ENCODE peak calls at places on chromosomes 12 and 14, in nine cellular contexts. A is neural progenitor cell, D is HCT116, U is keratinocyte, Z is H9, Q is GM23248, T is fibroblast of lung, X is IMR-90, K is K562. R is an unnamed sample.

GRCh38 chr14:102075155-102075554 is 11.7 kb downstream of the HSP90AA1 start:
- DNase-seq in D (no peak), A (no peak), K (no peak), Z (no peak), T (no peak), X (no peak), Q (no peak), U (no peak), R (no peak)

GRCh38 chr12:63989301-63989845 is 144.9 kb downstream of the SRGAP1 start:
- DNase-seq in Q (peak; percentile 52), D (no peak), Z (no peak), U (no peak), X (peak; percentile 77), K (no peak), A (no peak), T (peak; percentile 82), R (no peak)

GRCh38 chr14:101087614-101088394 is 184.3 kb upstream of the RTL1 start:
- DNase-seq in T (peak; percentile 27), K (no peak), X (no peak), U (no peak), A (no peak), Q (no peak), Z (peak; percentile 29), D (no peak), R (no peak)

GRCh38 chr14:75917322-75918251 is 64.2 kb downstream of the TGFB3 start:
- DNase-seq in X (no peak), A (peak; percentile 47), U (no peak), D (no peak), K (no peak), T (no peak), Z (peak; percentile 36), Q (no peak), R (no peak)

GRCh38 chr12:50258167-50258551 is 25.2 kb downstream of the LIMA1 start:
- DNase-seq in U (no peak), A (no peak), Z (no peak), T (no peak), D (no peak), X (no peak), K (no peak), Q (peak; percentile 46), R (peak; percentile 25)

GRCh38 chr14:103259801-103260628 is 74.0 kb upstream of the EIF5 start:
- DNase-seq in U (no peak), K (no peak), T (no peak), A (no peak), X (no peak), Q (no peak), Z (no peak), D (no peak), R (no peak)

GRCh38 chr14:102255401-102256190 is 49.4 kb downstream of the MOK start:
- DNase-seq in Z (no peak), X (peak; percentile 88), A (no peak), U (peak; percentile 36), Q (peak; percentile 74), K (peak; percentile 44), T (peak; percentile 86), D (no peak), R (no peak)

GRCh38 chr12:77362871-77363270 is 297.5 kb upstream of the E2F7 start:
- DNase-seq in D (no peak), A (no peak), T (no peak), U (no peak), X (no peak), Z (no peak), Q (no peak), K (no peak), R (no peak)

GRCh38 chr14:95895720-95896119 is 19.1 kb downstream of the TUNAR start:
- DNase-seq in A (peak; percentile 63), X (no peak), Z (peak; percentile 82), D (peak; percentile 26), T (no peak), Q (peak; percentile 31), K (peak; percentile 36), U (no peak), R (no peak)

GRCh38 chr12:106345739-106346138 is 11.8 kb upstream of the POLR3B start:
- DNase-seq in D (peak; percentile 51), Q (peak; percentile 41), U (no peak), Z (peak; percentile 83), A (peak; percentile 72), K (peak; percentile 13), T (peak; percentile 73), X (peak; percentile 40), R (peak; percentile 96)

GRCh38 chr12:54650884-54651283 is 2.7 kb upstream of the DCD start:
- DNase-seq in K (no peak), T (no peak), X (no peak), Z (no peak), D (no peak), U (no peak), A (no peak), Q (no peak), R (no peak)

GRCh38 chr12:76942276-76942675 is 63.5 kb upstream of the CSRP2 start:
- DNase-seq in A (no peak), T (peak; percentile 66), Z (no peak), X (peak; percentile 69), U (no peak), D (no peak), K (no peak), Q (peak; percentile 65), R (peak; percentile 17)

GRCh38 chr14:51327376-51327775 is 87.3 kb downstream of the TMX1 start:
- DNase-seq in T (no peak), A (no peak), U (no peak), D (no peak), Q (peak; percentile 43), X (peak; percentile 52), Z (no peak), K (no peak), R (peak; percentile 36)

GRCh38 chr12:129706716-129707115 is 197.1 kb downstream of the TMEM132D start:
- DNase-seq in T (no peak), Z (no peak), A (no peak), Q (peak; percentile 0), U (no peak), K (no peak), X (no peak), D (no peak), R (no peak)

GRCh38 chr12:89261210-89261609 is 91.1 kb downstream of the DUSP6 start:
- DNase-seq in Q (no peak), D (no peak), Z (no peak), A (no peak), T (no peak), U (no peak), K (no peak), X (no peak), R (no peak)
- H4K20me1 ChIP-seq in Q (no peaks in the 10 kb centered on the region), D (no peaks in the 10 kb centered on the region), Z (no peaks in the 10 kb centered on the region), A (no peaks in the 10 kb centered on the region), T (no peaks in the 10 kb centered on the region), U (no peaks in the 10 kb centered on the region), K (no peaks in the 10 kb centered on the region), X (no peaks in the 10 kb centered on the region), R (no peaks in the 10 kb centered on the region)

GRCh38 chr14:32230181-32230580 is 27.1 kb upstream of the RNU6-8 start:
- DNase-seq in U (no peak), A (no peak), Z (no peak), T (no peak), D (no peak), K (no peak), X (peak; percentile 33), Q (peak; percentile 63), R (peak; percentile 79)

GRCh38 chr14:32230695-32231280 is 27.7 kb upstream of the RNU6-8 start:
- DNase-seq in Z (no peak), U (no peak), A (no peak), K (no peak), X (peak; percentile 67), Q (peak; percentile 82), T (peak; percentile 37), D (no peak), R (peak; percentile 64)

GRCh38 chr14:32225378-32225920 is 22.4 kb upstream of the RNU6-8 start:
- DNase-seq in Q (no peak), A (peak; percentile 4), D (no peak), Z (no peak), X (no peak), K (no peak), U (no peak), T (no peak), R (no peak)

GRCh38 chr14:32226051-32226450 is 23.0 kb upstream of the RNU6-8 start:
- DNase-seq in Z (no peak), Q (no peak), U (no peak), A (no peak), D (no peak), X (no peak), T (no peak), K (no peak), R (no peak)

GRCh38 chr14:32224731-32225377 is 21.8 kb upstream of the RNU6-8 start:
- DNase-seq in Q (peak; percentile 83), U (no peak), X (peak; percentile 54), K (peak; percentile 28), D (no peak), T (peak; percentile 55), A (peak; percentile 47), Z (no peak), R (peak; percentile 60)
- H2AFZ ChIP-seq in Q (peak overlapping the region; percentile 30), U (no peak overlapping the region), X (no peak overlapping the region), K (no peak overlapping the region), D (peak overlapping the region; percentile 60), T (no peak overlapping the region), A (no peak overlapping the region), Z (no peak overlapping the region), R (peak overlapping the region; percentile 37)

GRCh38 chr14:28757790-28758189 is 8.8 kb upstream of the FOXG1 start:
- DNase-seq in X (no peak), T (no peak), D (no peak), K (no peak), Z (no peak), Q (no peak), U (no peak), A (no peak), R (no peak)

GRCh38 chr14:28759056-28759657 is 7.4 kb upstream of the FOXG1 start:
- DNase-seq in U (no peak), D (no peak), Z (peak; percentile 48), T (no peak), X (no peak), K (no peak), A (peak; percentile 65), Q (peak; percentile 32), R (peak; percentile 21)

GRCh38 chr14:28759658-28760313 is 6.8 kb upstream of the FOXG1 start:
- DNase-seq in X (no peak), A (peak; percentile 76), T (no peak), Z (peak; percentile 50), K (no peak), U (no peak), D (no peak), Q (no peak), R (no peak)

GRCh38 chr14:28756896-28757570 is 9.6 kb upstream of the FOXG1 start:
- DNase-seq in A (peak; percentile 80), X (peak; percentile 54), T (peak; percentile 70), K (peak; percentile 9), Q (peak; percentile 77), Z (peak; percentile 62), U (no peak), D (no peak), R (peak; percentile 37)

GRCh38 chr14:28758253-28758915 is 8.2 kb upstream of the FOXG1 start:
- DNase-seq in D (no peak), Q (no peak), U (no peak), T (no peak), X (no peak), Z (no peak), K (no peak), A (peak; percentile 39), R (no peak)
- H4K20me1 ChIP-seq in D (no peaks in the 10 kb centered on the region), Q (no peaks in the 10 kb centered on the region), U (peaks cover 5% of the 10 kb centered on the region), T (no peaks in the 10 kb centered on the region), X (no peaks in the 10 kb centered on the region), Z (no peaks in the 10 kb centered on the region), K (no peaks in the 10 kb centered on the region), A (peaks cover 58% of the 10 kb centered on the region), R (no peaks in the 10 kb centered on the region)

DNA sequence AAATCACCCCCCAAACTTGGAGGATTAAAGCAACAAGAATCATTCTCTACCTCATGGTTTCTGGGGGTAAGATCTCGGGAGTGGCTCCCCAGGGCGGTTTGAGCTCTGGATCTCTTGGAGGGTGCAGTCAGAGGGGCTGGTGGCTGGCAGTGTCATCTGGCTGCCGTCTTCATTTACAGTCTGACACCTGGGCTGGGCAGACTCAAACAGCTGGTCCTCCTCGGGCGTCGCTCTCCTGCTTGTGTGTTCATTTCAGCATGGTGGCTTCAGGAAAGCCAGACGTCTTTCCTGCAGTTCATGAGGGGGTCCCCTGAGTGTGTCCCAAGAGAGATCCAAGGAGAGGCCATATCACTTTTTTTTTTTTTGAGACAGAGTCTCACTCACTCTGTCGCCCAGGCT is 66.5 kb upstream of the NCOR2 start:
- DNase-seq in K (no peak), D (no peak), U (no peak), Q (no peak), X (no peak), Z (no peak), A (no peak), T (peak; percentile 58), R (no peak)
- H2AFZ ChIP-seq in K (peak overlapping the region; percentile 92), D (peak overlapping the region; percentile 53), U (no peak overlapping the region), Q (peak overlapping the region; percentile 34), X (peak overlapping the region; percentile 80), Z (no peak overlapping the region), A (no peak overlapping the region), T (no peak overlapping the region), R (peak overlapping the region; percentile 49)